ENCODE peak calls at places on chromosome 1, in nine cellular contexts. V is effector memory CD8-positive, alpha-beta T cell; X is GM23248; N is ovary; O is esophagus squamous epithelium; U is HCEC 1CT; D is Calu3; L is T follicular helper cell; B is LHCN-M2. H is an unnamed sample.

GRCh38 chr1:162138599-162139397 is 69.3 kb downstream of the NOS1AP start:
- DNase-seq in V (no peak), X (no peak), N (no peak), O (no peak), U (no peak), D (no peak), L (no peak), B (no peak), H (no peak)

GRCh38 chr1:9687120-9687875 is 35.8 kb downstream of the PIK3CD start:
- DNase-seq in V (peak; percentile 38), X (peak; percentile 69), N (peak; percentile 71), O (no peak), U (peak; percentile 39), D (peak; percentile 61), L (peak; percentile 60), B (peak; percentile 84), H (peak; percentile 96)

GRCh38 chr1:53376041-53376461 is 48.2 kb upstream of the LRP8 start:
- DNase-seq in V (no peak), X (peak; percentile 10), N (peak; percentile 27), O (no peak), U (no peak), D (no peak), L (no peak), B (no peak), H (no peak)

GRCh38 chr1:156108664-156109241 is 5.8 kb upstream of the LMNA start:
- DNase-seq in V (no peak), X (peak; percentile 11), N (no peak), O (no peak), U (no peak), D (no peak), L (no peak), B (no peak), H (no peak)

GRCh38 chr1:183804916-183805734 is at the start of gene RGL1:
- DNase-seq in V (no peak), X (peak; percentile 90), N (peak; percentile 83), O (no peak), U (peak; percentile 71), D (peak; percentile 64), L (no peak), B (peak; percentile 70), H (peak; percentile 78)

GRCh38 chr1:179708434-179709195 is 34.5 kb upstream of the FAM163A start:
- DNase-seq in V (no peak), X (no peak), N (no peak), O (no peak), U (no peak), D (no peak), L (no peak), B (no peak), H (peak; percentile 13)

GRCh38 chr1:45864124-45864721 is 60.8 kb downstream of the MAST2 start:
- DNase-seq in V (no peak), X (peak; percentile 32), N (no peak), O (no peak), U (peak; percentile 27), D (no peak), L (no peak), B (peak; percentile 59), H (peak; percentile 40)

GRCh38 chr1:212433577-212434462 is 1.1 kb downstream of the NENF start:
- DNase-seq in V (no peak), X (peak; percentile 38), N (no peak), O (no peak), U (no peak), D (no peak), L (no peak), B (no peak), H (peak; percentile 28)